ENCODE peak calls at places on chromosomes 16 and 17, in five cellular contexts. One of them, this sample, is unnamed.

GRCh38 chr17:60947100-60947499 is 269.4 kb downstream of the BCAS3 start:
- DNase-seq in MM.1S: no peak
- DNase-seq in H1: no peak
- DNase-seq in Caco-2: no peak
- DNase-seq in cardiac muscle cell: no peak
- DNase-seq in this sample: peak; percentile 11

GRCh38 chr17:57892820-57893595 is 43.2 kb upstream of the MRPS23 start:
- DNase-seq in MM.1S: no peak
- DNase-seq in cardiac muscle cell: peak; percentile 73
- DNase-seq in H1: no peak
- DNase-seq in Caco-2: peak; percentile 86
- DNase-seq in this sample: peak; percentile 99

GRCh38 chr16:75256059-75256870 is 4.8 kb upstream of the BCAR1 start:
- DNase-seq in cardiac muscle cell: peak; percentile 64
- DNase-seq in Caco-2: no peak
- DNase-seq in MM.1S: no peak
- DNase-seq in H1: no peak
- DNase-seq in this sample: no peak

GRCh38 chr17:10635290-10635689 is 21.8 kb downstream of the MYH3 start:
- DNase-seq in cardiac muscle cell: no peak
- DNase-seq in H1: no peak
- DNase-seq in Caco-2: no peak
- DNase-seq in MM.1S: no peak
- DNase-seq in this sample: no peak

GRCh38 chr16:63361032-63361624 is 1324.9 kb upstream of the CDH8 start:
- DNase-seq in H1: no peak
- DNase-seq in cardiac muscle cell: peak; percentile 62
- DNase-seq in Caco-2: peak; percentile 56
- DNase-seq in MM.1S: peak; percentile 74
- DNase-seq in this sample: peak; percentile 78

GRCh38 chr17:65990593-65990992 is 201.3 kb downstream of the CEP112 start:
- DNase-seq in cardiac muscle cell: no peak
- DNase-seq in Caco-2: no peak
- DNase-seq in H1: no peak
- DNase-seq in MM.1S: no peak
- DNase-seq in this sample: no peak

GRCh38 chr16:64450170-64450569 is 671.7 kb downstream of the CDH11 start:
- DNase-seq in MM.1S: no peak
- DNase-seq in Caco-2: no peak
- DNase-seq in cardiac muscle cell: no peak
- DNase-seq in H1: no peak
- DNase-seq in this sample: peak; percentile 17

GRCh38 chr16:88331989-88332920 is 50.5 kb upstream of the ZNF469 start:
- DNase-seq in Caco-2: no peak
- DNase-seq in H1: no peak
- DNase-seq in cardiac muscle cell: no peak
- DNase-seq in MM.1S: no peak
- DNase-seq in this sample: peak; percentile 99

GRCh38 chr17:53344778-53345177 is 477.9 kb upstream of the KIF2B start:
- DNase-seq in MM.1S: no peak
- DNase-seq in Caco-2: no peak
- DNase-seq in cardiac muscle cell: no peak
- DNase-seq in H1: no peak
- DNase-seq in this sample: no peak

GRCh38 chr17:74190154-74190553 is 13.3 kb upstream of the RPL38 start:
- DNase-seq in cardiac muscle cell: no peak
- DNase-seq in Caco-2: peak; percentile 19
- DNase-seq in MM.1S: peak; percentile 40
- DNase-seq in H1: no peak
- DNase-seq in this sample: peak; percentile 74

GRCh38 chr17:41737680-41738023 is 3.2 kb upstream of the HAP1 start:
- DNase-seq in MM.1S: no peak
- DNase-seq in cardiac muscle cell: no peak
- DNase-seq in Caco-2: no peak
- DNase-seq in H1: no peak
- DNase-seq in this sample: no peak

GRCh38 chr16:14011006-14011405 is 60.1 kb upstream of the MRTFB start:
- DNase-seq in H1: no peak
- DNase-seq in Caco-2: no peak
- DNase-seq in MM.1S: no peak
- DNase-seq in cardiac muscle cell: no peak
- DNase-seq in this sample: no peak

GRCh38 chr17:76700627-76701470 is 9.9 kb downstream of the MXRA7 start:
- DNase-seq in H1: no peak
- DNase-seq in MM.1S: no peak
- DNase-seq in cardiac muscle cell: peak; percentile 71
- DNase-seq in Caco-2: no peak
- DNase-seq in this sample: peak; percentile 88

GRCh38 chr16:14199624-14200023 is 128.5 kb downstream of the MRTFB start:
- DNase-seq in MM.1S: no peak
- DNase-seq in Caco-2: no peak
- DNase-seq in H1: no peak
- DNase-seq in cardiac muscle cell: no peak
- DNase-seq in this sample: peak; percentile 31

GRCh38 chr17:31444026-31444425 is 52.6 kb downstream of the RAB11FIP4 start:
- DNase-seq in cardiac muscle cell: no peak
- DNase-seq in Caco-2: no peak
- DNase-seq in MM.1S: no peak
- DNase-seq in H1: no peak
- DNase-seq in this sample: no peak

GRCh38 chr17:28404461-28404811 is 1.6 kb downstream of the SLC46A1 start:
- DNase-seq in Caco-2: no peak
- DNase-seq in MM.1S: no peak
- DNase-seq in cardiac muscle cell: no peak
- DNase-seq in H1: no peak
- DNase-seq in this sample: no peak

GRCh38 chr17:4950075-4950756 is 703 bp upstream of the ENO3 start:
- DNase-seq in Caco-2: no peak
- DNase-seq in cardiac muscle cell: peak; percentile 67
- DNase-seq in H1: no peak
- DNase-seq in MM.1S: peak; percentile 52
- DNase-seq in this sample: no peak

GRCh38 chr17:3984719-3985444 is 20.6 kb upstream of the ATP2A3 start:
- DNase-seq in Caco-2: no peak
- DNase-seq in cardiac muscle cell: no peak
- DNase-seq in MM.1S: no peak
- DNase-seq in H1: no peak
- DNase-seq in this sample: no peak

GRCh38 chr17:40472733-40473452 is 28.5 kb downstream of the TNS4 start:
- DNase-seq in cardiac muscle cell: no peak
- DNase-seq in MM.1S: no peak
- DNase-seq in Caco-2: no peak
- DNase-seq in H1: no peak
- DNase-seq in this sample: no peak

GRCh38 chr17:5581655-5582054 is 2.7 kb downstream of the NLRP1 start:
- DNase-seq in MM.1S: no peak
- DNase-seq in Caco-2: no peak
- DNase-seq in H1: no peak
- DNase-seq in cardiac muscle cell: no peak
- DNase-seq in this sample: no peak

GRCh38 chr17:74055508-74056160 is 147.8 kb upstream of the RPL38 start:
- DNase-seq in MM.1S: no peak
- DNase-seq in Caco-2: no peak
- DNase-seq in cardiac muscle cell: no peak
- DNase-seq in H1: no peak
- DNase-seq in this sample: no peak

GRCh38 chr16:89629827-89630610 is 16.6 kb downstream of the DPEP1 start:
- DNase-seq in MM.1S: no peak
- DNase-seq in cardiac muscle cell: no peak
- DNase-seq in Caco-2: no peak
- DNase-seq in H1: no peak
- DNase-seq in this sample: no peak

GRCh38 chr17:15348030-15348429 is 6.6 kb upstream of the TEKT3 start:
- DNase-seq in Caco-2: no peak
- DNase-seq in H1: no peak
- DNase-seq in MM.1S: no peak
- DNase-seq in cardiac muscle cell: no peak
- DNase-seq in this sample: no peak

GRCh38 chr17:28745052-28745776 is 1.4 kb downstream of the TRAF4 start:
- DNase-seq in MM.1S: peak; percentile 59
- DNase-seq in H1: no peak
- DNase-seq in cardiac muscle cell: peak; percentile 66
- DNase-seq in Caco-2: peak; percentile 79
- DNase-seq in this sample: peak; percentile 74

GRCh38 chr17:76422406-76422805 is 30.5 kb downstream of the UBE2O start:
- DNase-seq in Caco-2: no peak
- DNase-seq in cardiac muscle cell: no peak
- DNase-seq in H1: no peak
- DNase-seq in MM.1S: no peak
- DNase-seq in this sample: no peak

GRCh38 chr17:354651-355556 is 2.3 kb upstream of the RPH3AL start:
- DNase-seq in MM.1S: no peak
- DNase-seq in Caco-2: peak; percentile 34
- DNase-seq in H1: no peak
- DNase-seq in cardiac muscle cell: peak; percentile 31
- DNase-seq in this sample: no peak

GRCh38 chr17:79038545-79039135 is 14.7 kb downstream of the C1QTNF1 start:
- DNase-seq in cardiac muscle cell: no peak
- DNase-seq in MM.1S: no peak
- DNase-seq in Caco-2: no peak
- DNase-seq in H1: no peak
- DNase-seq in this sample: peak; percentile 100

GRCh38 chr17:19867654-19868395 is at the start of gene ULK2:
- DNase-seq in Caco-2: peak; percentile 66
- DNase-seq in H1: no peak
- DNase-seq in cardiac muscle cell: peak; percentile 79
- DNase-seq in MM.1S: peak; percentile 42
- DNase-seq in this sample: peak; percentile 77

GRCh38 chr17:68542698-68543463 is 30.7 kb downstream of the PRKAR1A start:
- DNase-seq in MM.1S: no peak
- DNase-seq in Caco-2: no peak
- DNase-seq in cardiac muscle cell: no peak
- DNase-seq in H1: no peak
- DNase-seq in this sample: no peak

GRCh38 chr16:47815655-47816054 is 340.1 kb downstream of the ABCC12 start:
- DNase-seq in cardiac muscle cell: no peak
- DNase-seq in H1: no peak
- DNase-seq in MM.1S: no peak
- DNase-seq in Caco-2: no peak
- DNase-seq in this sample: peak; percentile 4

GRCh38 chr16:82639666-82640336 is 13.0 kb downstream of the CDH13 start:
- DNase-seq in Caco-2: peak; percentile 84
- DNase-seq in H1: no peak
- DNase-seq in MM.1S: peak; percentile 30
- DNase-seq in cardiac muscle cell: peak; percentile 77
- DNase-seq in this sample: peak; percentile 80

GRCh38 chr17:72145972-72146755 is 25.3 kb downstream of the SOX9 start:
- DNase-seq in MM.1S: no peak
- DNase-seq in Caco-2: no peak
- DNase-seq in H1: no peak
- DNase-seq in cardiac muscle cell: no peak
- DNase-seq in this sample: no peak

GRCh38 chr17:79647456-79647915 is 36.6 kb upstream of the RBFOX3 start:
- DNase-seq in MM.1S: no peak
- DNase-seq in H1: no peak
- DNase-seq in Caco-2: no peak
- DNase-seq in cardiac muscle cell: no peak
- DNase-seq in this sample: no peak

DNA sequence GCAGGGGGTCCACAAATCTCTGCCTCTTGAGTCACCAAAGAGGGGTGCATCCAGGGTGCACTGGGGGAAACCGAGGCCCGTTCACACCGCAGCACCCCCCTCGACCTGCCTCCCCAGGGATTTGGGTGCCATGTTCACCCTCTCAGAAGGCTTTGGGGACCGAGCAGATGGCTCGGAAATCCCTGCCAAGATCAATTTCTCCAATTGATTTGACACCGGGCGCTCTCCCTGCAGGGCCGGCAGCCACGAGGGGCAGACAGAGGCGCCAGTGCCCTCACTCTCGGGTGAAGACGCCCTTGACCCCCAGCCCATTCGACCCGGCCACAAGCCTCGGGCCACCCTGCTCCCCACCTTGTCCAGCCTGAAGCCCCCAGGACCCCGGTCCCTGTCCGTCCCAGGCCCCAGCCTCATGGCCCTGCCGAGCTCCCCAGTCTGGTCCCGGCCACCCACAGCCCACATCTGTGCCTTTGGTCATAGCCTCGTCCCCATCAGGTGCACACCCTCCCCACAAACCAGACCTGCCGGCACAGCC is 9.3 kb downstream of the SSTR5 start:
- DNase-seq in cardiac muscle cell: no peak
- DNase-seq in Caco-2: no peak
- DNase-seq in MM.1S: no peak
- DNase-seq in H1: no peak
- DNase-seq in this sample: no peak
- H3K4me3 ChIP-seq in cardiac muscle cell: no peak overlapping the region
- H3K4me3 ChIP-seq in Caco-2: no peak overlapping the region
- H3K4me3 ChIP-seq in MM.1S: no peak overlapping the region
- H3K4me3 ChIP-seq in H1: no peak overlapping the region
- H3K4me3 ChIP-seq in this sample: no peak overlapping the region

GRCh38 chr17:17834974-17835373 is 1.8 kb downstream of the SREBF1 start:
- DNase-seq in MM.1S: no peak
- DNase-seq in Caco-2: no peak
- DNase-seq in H1: no peak
- DNase-seq in cardiac muscle cell: no peak
- DNase-seq in this sample: no peak
- H3K4me3 ChIP-seq in MM.1S: no peak overlapping the region
- H3K4me3 ChIP-seq in Caco-2: no peak overlapping the region
- H3K4me3 ChIP-seq in H1: no peak overlapping the region
- H3K4me3 ChIP-seq in cardiac muscle cell: no peak overlapping the region
- H3K4me3 ChIP-seq in this sample: peak overlapping the region; percentile 79

DNA sequence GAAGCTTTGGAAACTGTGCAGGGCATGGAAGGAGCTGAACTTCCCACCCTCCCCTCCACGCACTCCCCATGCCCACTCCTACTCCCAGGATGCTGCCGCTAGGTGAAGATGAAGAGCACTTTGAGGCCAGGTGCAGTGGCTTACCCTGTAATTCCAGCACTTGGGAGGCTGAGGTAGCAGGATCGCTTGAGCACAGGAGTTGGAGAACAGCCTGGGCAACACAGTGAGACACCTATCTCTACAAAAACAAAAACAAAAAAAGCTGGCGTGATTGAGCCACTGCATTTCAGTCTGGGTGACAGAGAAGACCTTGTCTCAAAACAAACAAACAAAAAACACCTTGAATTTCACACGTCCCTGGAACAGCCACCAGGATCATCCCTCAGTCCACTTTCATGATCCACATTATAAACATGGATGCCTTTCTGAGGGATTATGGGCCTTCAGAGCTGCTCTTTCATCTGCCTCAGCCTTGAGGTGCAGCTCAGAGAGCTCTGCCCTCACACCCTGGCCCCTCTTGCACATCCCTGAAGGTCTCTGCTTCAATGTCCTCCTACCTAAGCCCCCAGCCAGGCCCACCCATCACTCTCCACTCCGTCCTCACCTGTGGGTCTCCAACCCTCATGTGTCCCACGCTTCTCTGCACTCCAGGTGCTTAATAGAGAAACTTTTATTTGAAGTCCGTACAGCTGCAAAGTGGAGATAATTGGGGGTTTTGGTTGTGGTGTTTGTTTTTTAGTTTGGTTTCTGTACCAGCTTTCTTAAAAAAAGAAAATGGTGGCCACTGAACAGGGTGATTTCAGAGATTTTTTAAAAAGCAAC is 25.8 kb downstream of the PHB1 start:
- DNase-seq in cardiac muscle cell: no peak
- DNase-seq in MM.1S: peak; percentile 17
- DNase-seq in H1: no peak
- DNase-seq in Caco-2: no peak
- DNase-seq in this sample: no peak
- H3K4me3 ChIP-seq in cardiac muscle cell: no peak overlapping the region
- H3K4me3 ChIP-seq in MM.1S: peak overlapping the region; percentile 31
- H3K4me3 ChIP-seq in H1: no peak overlapping the region
- H3K4me3 ChIP-seq in Caco-2: no peak overlapping the region
- H3K4me3 ChIP-seq in this sample: no peak overlapping the region

GRCh38 chr16:30186444-30186781 is 3.0 kb downstream of the CORO1A start:
- DNase-seq in H1: no peak
- DNase-seq in cardiac muscle cell: no peak
- DNase-seq in Caco-2: no peak
- DNase-seq in MM.1S: no peak
- DNase-seq in this sample: no peak
- H3K4me3 ChIP-seq in H1: no peak overlapping the region
- H3K4me3 ChIP-seq in cardiac muscle cell: no peak overlapping the region
- H3K4me3 ChIP-seq in Caco-2: no peak overlapping the region
- H3K4me3 ChIP-seq in MM.1S: peak overlapping the region; percentile 98
- H3K4me3 ChIP-seq in this sample: no peak overlapping the region